ENCODE peak calls at places on chromosomes 3 and 15, in ten cellular contexts. F is NAMALWA, X is myocyte, H is NCI-H1092 treated with DMSO at 0.1 percent for 48 hours, K is hepatocyte, P is brain microvascular endothelial cell, O is pons, M is EL, Y is endothelial cell, E is aorta. A is an unnamed sample.

GRCh38 chr15:96297783-96298182 is 32.7 kb upstream of the NR2F2 start:
- DNase-seq in K (no peak), X (no peak), P (no peak), E (no peak), H (no peak), Y (no peak), O (no peak), M (no peak), F (no peak), A (no peak)

GRCh38 chr15:29859981-29860745 is 37.9 kb upstream of the TJP1 start:
- DNase-seq in P (peak; percentile 69), E (no peak), Y (no peak), K (no peak), H (no peak), M (peak; percentile 80), X (peak; percentile 68), O (no peak), F (no peak), A (no peak)

GRCh38 chr3:72272356-72272755 is 487.4 kb upstream of the PROK2 start:
- DNase-seq in Y (no peak), H (no peak), F (no peak), X (no peak), K (no peak), M (no peak), P (no peak), E (no peak), O (peak; percentile 90), A (no peak)

GRCh38 chr15:71784719-71785118 is 25.6 kb upstream of the NR2E3 start:
- DNase-seq in E (no peak), P (no peak), Y (peak; percentile 44), F (peak; percentile 44), O (no peak), H (no peak), X (no peak), M (no peak), K (no peak), A (no peak)

GRCh38 chr3:107911337-107912000 is 179.4 kb downstream of the CD47 start:
- DNase-seq in M (no peak), E (no peak), K (no peak), Y (no peak), X (no peak), O (no peak), H (no peak), P (no peak), F (no peak), A (no peak)

GRCh38 chr3:71355862-71356261 is 227.7 kb downstream of the FOXP1 start:
- DNase-seq in O (no peak), K (no peak), P (no peak), M (no peak), Y (no peak), E (no peak), H (no peak), F (no peak), X (no peak), A (no peak)

GRCh38 chr15:69854521-69855171 is 243.1 kb downstream of the TLE3 start:
- DNase-seq in K (peak; percentile 23), F (no peak), Y (no peak), P (peak; percentile 75), O (no peak), E (no peak), H (no peak), X (no peak), M (peak; percentile 82), A (no peak)

GRCh38 chr3:150945226-150945625 is 27.3 kb downstream of the CLRN1 start:
- DNase-seq in Y (no peak), M (peak; percentile 55), P (peak; percentile 82), H (no peak), O (no peak), K (no peak), E (no peak), F (no peak), X (peak; percentile 61), A (no peak)

GRCh38 chr15:95259513-95259912 is 1028.2 kb downstream of the MCTP2 start:
- DNase-seq in P (peak; percentile 78), O (peak; percentile 73), X (peak; percentile 82), M (peak; percentile 81), K (peak; percentile 82), Y (peak; percentile 67), H (peak; percentile 18), E (peak; percentile 78), F (peak; percentile 66), A (peak; percentile 31)

GRCh38 chr3:10722921-10723320 is 93.1 kb upstream of the SLC6A11 start:
- DNase-seq in Y (no peak), E (no peak), K (no peak), H (peak; percentile 88), O (no peak), M (no peak), F (no peak), P (no peak), X (no peak), A (no peak)

GRCh38 chr3:38245930-38246329 is 19.7 kb upstream of the SLC22A13 start:
- DNase-seq in X (no peak), M (no peak), P (no peak), F (no peak), K (no peak), Y (no peak), O (no peak), E (no peak), H (no peak), A (no peak)

GRCh38 chr3:124818398-124819150 is 68.6 kb downstream of the ITGB5 start:
- DNase-seq in M (no peak), F (no peak), X (peak; percentile 66), Y (no peak), K (no peak), P (no peak), E (no peak), H (no peak), O (peak; percentile 64), A (no peak)

A was measured in psoas muscle.